ENCODE peak calls at places on chromosome 2, in five cellular contexts. R is hepatocyte, Q is HCT116, H is GM12878, X is GM23248. U is an unnamed sample.

GRCh38 chr2:177529166-177529565 is 136.6 kb downstream of the AGPS start:
- DNase-seq in R (no peak), Q (no peak), H (no peak), X (no peak), U (no peak)

GRCh38 chr2:89844221-89844943 is 1152.9 kb downstream of the RPIA start:
- DNase-seq in R (no peak), Q (no peak), H (no peak), X (no peak), U (no peak)

GRCh38 chr2:169718930-169719504 is 14.6 kb upstream of the KLHL23 start:
- DNase-seq in R (no peak), Q (no peak), H (no peak), X (no peak), U (no peak)

GRCh38 chr2:119469661-119470297 is 38.1 kb downstream of the TMEM37 start:
- DNase-seq in R (no peak), Q (no peak), H (no peak), X (no peak), U (no peak)

GRCh38 chr2:190402986-190403385 is 5.2 kb upstream of the MFSD6 start:
- DNase-seq in R (no peak), Q (no peak), H (no peak), X (no peak), U (no peak)

GRCh38 chr2:68466361-68466777 is 725 bp downstream of the FBXO48 start:
- DNase-seq in R (peak; percentile 40), Q (no peak), H (no peak), X (peak; percentile 90), U (peak; percentile 75)

GRCh38 chr2:52416340-52416739 is 1351.3 kb upstream of the CHAC2 start:
- DNase-seq in R (peak; percentile 27), Q (peak; percentile 8), H (no peak), X (no peak), U (peak; percentile 47)

GRCh38 chr2:199907008-199907714 is 3.9 kb upstream of the C2orf69 start:
- DNase-seq in R (no peak), Q (no peak), H (no peak), X (no peak), U (no peak)

GRCh38 chr2:138356178-138356577 is 145.4 kb upstream of the SPOPL start:
- DNase-seq in R (peak; percentile 20), Q (no peak), H (no peak), X (peak; percentile 67), U (no peak)

GRCh38 chr2:182144780-182145170 is 159.1 kb downstream of the PPP1R1C start:
- DNase-seq in R (no peak), Q (no peak), H (no peak), X (peak; percentile 51), U (no peak)

GRCh38 chr2:64212801-64213321 is 68.6 kb upstream of the PELI1 start:
- DNase-seq in R (peak; percentile 41), Q (no peak), H (peak; percentile 60), X (peak; percentile 44), U (no peak)

GRCh38 chr2:241855888-241856422 is 2.7 kb downstream of the PDCD1 start:
- DNase-seq in R (no peak), Q (no peak), H (no peak), X (no peak), U (no peak)

GRCh38 chr2:149065236-149065635 is 26.7 kb downstream of the LYPD6B start:
- DNase-seq in R (no peak), Q (no peak), H (no peak), X (peak; percentile 42), U (peak; percentile 27)

GRCh38 chr2:157182834-157183396 is 74.6 kb upstream of the GALNT5 start:
- DNase-seq in R (no peak), Q (no peak), H (no peak), X (peak; percentile 86), U (peak; percentile 95)

GRCh38 chr2:72112981-72113846 is 34.4 kb downstream of the CYP26B1 start:
- DNase-seq in R (no peak), Q (no peak), H (no peak), X (peak; percentile 23), U (no peak)

GRCh38 chr2:219118504-219118903 is 42.1 kb downstream of the NHEJ1 start:
- DNase-seq in R (peak; percentile 29), Q (no peak), H (no peak), X (no peak), U (no peak)

GRCh38 chr2:176491172-176491904 is 222.1 kb downstream of the MTX2 start:
- DNase-seq in R (peak; percentile 68), Q (no peak), H (peak; percentile 67), X (peak; percentile 98), U (peak; percentile 69)

GRCh38 chr2:65316072-65316471 is 88.4 kb downstream of the ACTR2 start:
- DNase-seq in R (no peak), Q (no peak), H (no peak), X (peak; percentile 76), U (peak; percentile 84)

GRCh38 chr2:68908392-68908970 is 37.3 kb upstream of the BMP10 start:
- DNase-seq in R (peak; percentile 37), Q (peak; percentile 76), H (peak; percentile 68), X (peak; percentile 80), U (peak; percentile 98)

GRCh38 chr2:59182249-59182648 is 941.1 kb upstream of the FANCL start:
- DNase-seq in R (peak; percentile 61), Q (no peak), H (no peak), X (peak; percentile 46), U (peak; percentile 35)

GRCh38 chr2:200064879-200065278 is 109.5 kb downstream of the MAIP1 start:
- DNase-seq in R (no peak), Q (no peak), H (no peak), X (no peak), U (no peak)

GRCh38 chr2:232699110-232699509 is 2.0 kb downstream of the GIGYF2 start:
- DNase-seq in R (no peak), Q (no peak), H (no peak), X (peak; percentile 5), U (peak; percentile 9)

GRCh38 chr2:69625078-69625788 is 18.3 kb downstream of the AAK1 start:
- DNase-seq in R (peak; percentile 28), Q (no peak), H (no peak), X (no peak), U (peak; percentile 31)

GRCh38 chr2:143433158-143433557 is 303.9 kb downstream of the ARHGAP15 start:
- DNase-seq in R (no peak), Q (no peak), H (no peak), X (no peak), U (no peak)

GRCh38 chr2:100178864-100179263 is 36.5 kb upstream of the AFF3 start:
- DNase-seq in R (no peak), Q (no peak), H (no peak), X (no peak), U (no peak)

GRCh38 chr2:75277111-75277510 is 77.8 kb upstream of the TACR1 start:
- DNase-seq in R (no peak), Q (no peak), H (no peak), X (peak; percentile 78), U (peak; percentile 65)

GRCh38 chr2:142989276-142990204 is 112.1 kb downstream of the KYNU start:
- DNase-seq in R (peak; percentile 56), Q (peak; percentile 24), H (no peak), X (peak; percentile 60), U (peak; percentile 61)

GRCh38 chr2:112273349-112273748 is 2.0 kb upstream of the ZC3H6 start:
- DNase-seq in R (no peak), Q (no peak), H (no peak), X (no peak), U (no peak)

GRCh38 chr2:112275887-112276773 is 733 bp downstream of the ZC3H6 start:
- DNase-seq in R (peak; percentile 94), Q (peak; percentile 60), H (no peak), X (peak; percentile 91), U (peak; percentile 83)

GRCh38 chr2:112275314-112275886 is at the start of gene ZC3H6:
- DNase-seq in R (peak; percentile 98), Q (peak; percentile 95), H (peak; percentile 85), X (peak; percentile 98), U (peak; percentile 98)

GRCh38 chr2:112277591-112278220 is 2.3 kb downstream of the ZC3H6 start:
- DNase-seq in R (no peak), Q (no peak), H (no peak), X (peak; percentile 20), U (no peak)

DNA sequence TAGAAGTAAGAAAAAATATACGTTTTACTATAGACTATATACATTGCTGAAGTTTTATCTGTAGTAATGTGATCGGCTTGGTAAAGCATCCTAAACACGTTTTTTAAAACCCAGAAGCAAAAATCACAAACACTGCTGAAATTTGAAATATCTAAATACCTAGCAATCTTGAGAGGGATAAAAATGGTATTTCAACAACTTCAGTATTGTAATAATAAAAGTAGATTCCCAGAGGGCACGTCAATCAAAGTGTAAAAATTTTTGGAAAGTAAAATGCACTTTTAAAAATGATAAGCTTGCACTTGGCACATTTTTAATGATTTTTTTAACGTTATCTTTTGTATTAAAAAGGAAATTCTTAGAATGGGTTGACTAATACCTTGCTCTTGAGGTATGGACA is 1.6 kb downstream of the ZC3H6 start:
- DNase-seq in R (no peak), Q (no peak), H (no peak), X (no peak), U (no peak)
- H3K4me3 ChIP-seq in R (no peak overlapping the region), Q (peak overlapping the region; percentile 76), H (peak overlapping the region; percentile 99), X (peak overlapping the region; percentile 91), U (peak overlapping the region; percentile 99)

DNA sequence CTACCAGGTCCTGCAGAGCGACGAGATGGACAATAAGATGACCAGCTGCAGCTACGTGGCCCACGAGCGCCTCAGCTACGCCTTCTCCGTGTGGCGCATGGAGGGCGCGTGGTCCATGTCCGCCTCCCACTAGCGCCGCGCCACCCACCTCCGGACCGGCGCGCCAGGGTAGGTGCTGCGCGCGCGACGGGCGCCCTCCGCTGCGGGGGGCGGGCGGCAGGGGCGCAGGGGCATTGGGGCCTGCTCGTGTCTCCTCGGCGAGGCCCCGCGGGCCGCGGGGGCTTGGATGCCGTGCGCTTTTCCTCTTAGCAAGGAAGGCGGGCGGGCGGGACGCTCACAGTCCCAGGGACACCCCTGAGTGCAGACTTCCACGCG is 668 bp downstream of the TWIST2 start:
- DNase-seq in R (no peak), Q (no peak), H (no peak), X (no peak), U (no peak)
- TF ChIP-seq EZH2 in R (no peak), Q (no peak), H (no peak), X (no peak), U (no peak)

DNA sequence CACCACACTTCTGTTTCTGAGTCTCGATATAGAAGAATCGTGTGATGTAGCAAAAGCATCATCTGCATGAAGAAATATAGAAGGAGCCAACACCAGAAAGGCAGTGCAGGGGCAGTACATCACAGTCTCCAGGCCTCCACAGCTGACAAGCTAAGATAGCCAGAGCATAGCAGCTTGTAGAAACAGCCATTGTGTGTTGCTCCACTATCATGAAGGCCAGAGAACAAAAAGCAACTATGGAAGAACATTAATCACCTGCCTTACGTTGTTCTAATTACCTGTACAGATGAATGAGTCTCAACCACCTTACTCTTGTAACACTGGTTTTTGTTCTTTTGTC is 129.0 kb downstream of the RND3 start:
- DNase-seq in R (no peak), Q (no peak), H (no peak), X (no peak), U (no peak)
- H3K4me2 ChIP-seq in R (no peak overlapping the region), Q (no peak overlapping the region), H (no peak overlapping the region), X (no peak overlapping the region), U (no peak overlapping the region)

DNA sequence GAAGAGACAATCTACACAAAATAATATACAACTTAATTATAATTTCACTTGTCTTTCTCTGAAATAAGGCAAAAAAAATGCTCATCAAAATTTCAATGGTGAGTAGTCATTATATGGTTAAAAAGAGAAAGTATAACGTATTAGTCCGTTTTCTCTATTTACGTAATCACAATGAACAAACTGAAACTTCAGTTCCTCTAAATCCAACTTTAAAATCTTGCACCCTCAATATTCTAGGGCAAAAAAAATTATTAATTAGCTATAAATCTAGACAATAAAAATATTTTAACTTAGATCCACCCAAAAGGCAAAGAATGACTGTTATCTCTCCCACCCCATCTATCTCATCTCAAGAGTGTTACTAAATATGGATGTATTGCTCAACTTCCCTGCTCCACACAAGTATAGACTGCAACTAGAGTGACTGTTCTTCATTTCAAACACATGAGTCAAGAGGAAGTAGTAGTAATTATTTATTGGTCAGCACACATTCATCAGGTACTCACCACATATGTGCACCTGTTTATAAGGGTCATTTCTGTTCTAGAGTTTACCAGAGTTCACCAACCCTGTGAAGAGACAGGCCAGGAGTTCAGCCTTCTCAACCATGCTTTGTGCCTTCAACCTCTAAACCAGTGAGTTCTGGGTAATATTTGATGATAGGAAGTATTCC is 36.4 kb downstream of the STK39 start:
- DNase-seq in R (peak; percentile 58), Q (peak; percentile 94), H (no peak), X (peak; percentile 89), U (peak; percentile 95)
- H3K4me3 ChIP-seq in R (no peak overlapping the region), Q (peak overlapping the region; percentile 29), H (no peak overlapping the region), X (peak overlapping the region; percentile 61), U (peak overlapping the region; percentile 39)